ENCODE peak calls at places on chromosomes 4 and X, in seven cellular contexts. One of them, this sample, is unnamed.

GRCh38 chrX:12971282-12972003 is 3.5 kb upstream of the TMSB4X start:
- DNase-seq in SK-N-SH: no peak
- DNase-seq in GM12878: no peak
- DNase-seq in HepG2: no peak
- DNase-seq in HCT116: no peak
- DNase-seq in K562: no peak
- DNase-seq in H1: no peak
- DNase-seq in this sample: peak; percentile 78

GRCh38 chr4:85500110-85500867 is 25.3 kb downstream of the ARHGAP24 start:
- DNase-seq in SK-N-SH: no peak
- DNase-seq in GM12878: no peak
- DNase-seq in HepG2: no peak
- DNase-seq in HCT116: no peak
- DNase-seq in K562: no peak
- DNase-seq in H1: no peak
- DNase-seq in this sample: no peak

GRCh38 chrX:129139837-129140679 is 383.2 kb downstream of the SMARCA1 start:
- DNase-seq in SK-N-SH: no peak
- DNase-seq in GM12878: no peak
- DNase-seq in HepG2: peak; percentile 91
- DNase-seq in HCT116: no peak
- DNase-seq in K562: no peak
- DNase-seq in H1: no peak
- DNase-seq in this sample: no peak

GRCh38 chr4:22389240-22389871 is 126.5 kb downstream of the ADGRA3 start:
- DNase-seq in SK-N-SH: peak; percentile 35
- DNase-seq in GM12878: no peak
- DNase-seq in HepG2: peak; percentile 59
- DNase-seq in HCT116: peak; percentile 48
- DNase-seq in K562: peak; percentile 23
- DNase-seq in H1: peak; percentile 27
- DNase-seq in this sample: peak; percentile 2

GRCh38 chrX:30309139-30309571 is at the start of gene NR0B1:
- DNase-seq in SK-N-SH: no peak
- DNase-seq in GM12878: no peak
- DNase-seq in HepG2: no peak
- DNase-seq in HCT116: no peak
- DNase-seq in K562: no peak
- DNase-seq in H1: no peak
- DNase-seq in this sample: no peak

GRCh38 chr4:79682801-79683217 is 274.8 kb upstream of the GK2 start:
- DNase-seq in SK-N-SH: no peak
- DNase-seq in GM12878: no peak
- DNase-seq in HepG2: no peak
- DNase-seq in HCT116: no peak
- DNase-seq in K562: no peak
- DNase-seq in H1: no peak
- DNase-seq in this sample: no peak

GRCh38 chrX:126770179-126770578 is 49.4 kb upstream of the PRR32 start:
- DNase-seq in SK-N-SH: peak; percentile 22
- DNase-seq in GM12878: no peak
- DNase-seq in HepG2: no peak
- DNase-seq in HCT116: no peak
- DNase-seq in K562: peak; percentile 5
- DNase-seq in H1: no peak
- DNase-seq in this sample: no peak

GRCh38 chrX:134711135-134711941 is 53.1 kb upstream of the PLAC1 start:
- DNase-seq in SK-N-SH: peak; percentile 49
- DNase-seq in GM12878: no peak
- DNase-seq in HepG2: no peak
- DNase-seq in HCT116: no peak
- DNase-seq in K562: no peak
- DNase-seq in H1: no peak
- DNase-seq in this sample: no peak

GRCh38 chr4:55312491-55313101 is 33.4 kb upstream of the SRD5A3 start:
- DNase-seq in SK-N-SH: peak; percentile 19
- DNase-seq in GM12878: no peak
- DNase-seq in HepG2: peak; percentile 33
- DNase-seq in HCT116: peak; percentile 46
- DNase-seq in K562: peak; percentile 16
- DNase-seq in H1: peak; percentile 23
- DNase-seq in this sample: no peak

GRCh38 chrX:24468245-24468644 is 3.2 kb downstream of the PDK3 start:
- DNase-seq in SK-N-SH: no peak
- DNase-seq in GM12878: no peak
- DNase-seq in HepG2: no peak
- DNase-seq in HCT116: no peak
- DNase-seq in K562: no peak
- DNase-seq in H1: no peak
- DNase-seq in this sample: no peak

GRCh38 chr4:27467351-27467750 is 606.7 kb downstream of the STIM2 start:
- DNase-seq in SK-N-SH: no peak
- DNase-seq in GM12878: no peak
- DNase-seq in HepG2: no peak
- DNase-seq in HCT116: no peak
- DNase-seq in K562: no peak
- DNase-seq in H1: no peak
- DNase-seq in this sample: no peak

GRCh38 chr4:106775636-106776035 is 260.5 kb downstream of the DKK2 start:
- DNase-seq in SK-N-SH: no peak
- DNase-seq in GM12878: no peak
- DNase-seq in HepG2: peak; percentile 13
- DNase-seq in HCT116: no peak
- DNase-seq in K562: no peak
- DNase-seq in H1: no peak
- DNase-seq in this sample: no peak
- TF ChIP-seq JUND in SK-N-SH: no peak
- TF ChIP-seq JUND in GM12878: no peak
- TF ChIP-seq JUND in HepG2: no peak
- TF ChIP-seq JUND in HCT116: no peak
- TF ChIP-seq JUND in K562: no peak
- TF ChIP-seq JUND in H1: no peak
- TF ChIP-seq JUND in this sample: no peak

DNA sequence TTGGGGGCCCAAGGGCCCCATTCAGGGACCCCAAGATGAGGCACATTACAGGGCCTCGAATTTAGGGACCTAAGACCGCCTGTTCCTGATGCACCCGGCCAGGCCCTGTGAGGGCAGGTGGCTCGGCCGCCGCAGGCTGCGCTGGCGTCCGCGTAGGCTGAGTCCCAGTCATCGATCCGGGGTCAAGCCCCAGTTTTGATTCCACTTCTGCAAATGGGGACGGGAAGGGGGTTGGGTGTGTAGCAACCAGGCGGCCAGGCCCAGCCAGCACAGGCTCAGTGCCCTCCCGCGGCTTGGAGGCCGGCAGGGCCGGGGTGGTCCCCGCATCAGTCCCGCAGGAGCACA is 327 bp downstream of the PNPLA4 start:
- DNase-seq in SK-N-SH: no peak
- DNase-seq in GM12878: no peak
- DNase-seq in HepG2: no peak
- DNase-seq in HCT116: no peak
- DNase-seq in K562: no peak
- DNase-seq in H1: no peak
- DNase-seq in this sample: no peak
- TF ChIP-seq JUND in SK-N-SH: no peak
- TF ChIP-seq JUND in GM12878: no peak
- TF ChIP-seq JUND in HepG2: no peak
- TF ChIP-seq JUND in HCT116: no peak
- TF ChIP-seq JUND in K562: no peak
- TF ChIP-seq JUND in H1: no peak
- TF ChIP-seq JUND in this sample: no peak

GRCh38 chr4:108166038-108166437 is 2.7 kb downstream of the LEF1 start:
- DNase-seq in SK-N-SH: no peak
- DNase-seq in GM12878: no peak
- DNase-seq in HepG2: no peak
- DNase-seq in HCT116: no peak
- DNase-seq in K562: peak; percentile 22
- DNase-seq in H1: no peak
- DNase-seq in this sample: no peak

GRCh38 chr4:108168213-108168671 is 490 bp downstream of the LEF1 start:
- DNase-seq in SK-N-SH: no peak
- DNase-seq in GM12878: no peak
- DNase-seq in HepG2: no peak
- DNase-seq in HCT116: no peak
- DNase-seq in K562: no peak
- DNase-seq in H1: no peak
- DNase-seq in this sample: peak; percentile 42

GRCh38 chr4:108168672-108169562 is at the start of gene LEF1:
- DNase-seq in SK-N-SH: peak; percentile 63
- DNase-seq in GM12878: no peak
- DNase-seq in HepG2: no peak
- DNase-seq in HCT116: no peak
- DNase-seq in K562: peak; percentile 73
- DNase-seq in H1: peak; percentile 49
- DNase-seq in this sample: peak; percentile 65

GRCh38 chr4:108165601-108166000 is 3.1 kb downstream of the LEF1 start:
- DNase-seq in SK-N-SH: no peak
- DNase-seq in GM12878: no peak
- DNase-seq in HepG2: no peak
- DNase-seq in HCT116: no peak
- DNase-seq in K562: no peak
- DNase-seq in H1: no peak
- DNase-seq in this sample: no peak

DNA sequence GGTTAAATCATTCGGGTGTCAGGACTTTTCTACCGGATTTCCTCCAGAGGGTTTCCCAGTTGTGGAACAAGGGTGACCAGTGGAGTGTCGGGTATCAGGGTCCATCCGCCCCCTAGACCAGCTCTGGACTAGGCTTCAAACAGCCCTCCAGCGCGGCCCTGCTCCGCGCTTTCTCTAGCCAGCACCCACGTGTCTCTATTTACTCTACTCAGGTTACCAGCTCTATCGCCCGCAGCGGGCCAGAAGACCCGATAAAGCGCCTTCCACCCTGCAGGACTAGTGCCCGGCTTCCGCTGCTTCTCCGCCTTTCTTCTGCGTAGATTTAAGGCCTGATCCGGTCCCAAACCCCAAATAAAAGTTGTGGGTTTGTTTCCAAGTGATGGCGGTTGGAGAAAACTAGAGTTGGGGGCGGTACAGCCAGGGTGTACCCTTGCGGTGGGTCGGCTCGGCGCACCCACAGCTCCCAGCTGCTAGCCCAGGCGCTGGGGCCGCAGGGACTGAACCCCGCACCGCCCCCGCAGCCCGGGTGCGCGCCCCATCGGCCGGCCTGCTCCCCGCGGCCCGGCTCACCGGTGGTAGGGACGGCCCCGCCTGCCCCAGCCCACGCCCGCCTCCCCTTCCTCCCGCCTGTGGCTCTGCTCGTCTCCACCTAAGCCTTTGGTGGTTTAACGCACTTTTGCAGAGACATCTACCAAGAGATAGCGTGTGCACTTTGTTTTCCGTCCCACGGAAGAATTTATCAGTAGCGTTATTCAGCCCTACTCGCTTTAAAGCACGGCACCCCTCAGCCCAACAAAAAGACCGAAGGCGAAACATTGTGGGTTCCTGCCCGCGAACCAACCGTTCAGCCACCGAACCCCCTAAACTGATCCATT is 2.1 kb downstream of the LEF1 start:
- DNase-seq in SK-N-SH: peak; percentile 47
- DNase-seq in GM12878: no peak
- DNase-seq in HepG2: peak; percentile 10
- DNase-seq in HCT116: no peak
- DNase-seq in K562: peak; percentile 69
- DNase-seq in H1: no peak
- DNase-seq in this sample: peak; percentile 23
- TF ChIP-seq JUND in SK-N-SH: no peak
- TF ChIP-seq JUND in GM12878: no peak
- TF ChIP-seq JUND in HepG2: no peak
- TF ChIP-seq JUND in HCT116: no peak
- TF ChIP-seq JUND in K562: no peak
- TF ChIP-seq JUND in H1: no peak
- TF ChIP-seq JUND in this sample: no peak

DNA sequence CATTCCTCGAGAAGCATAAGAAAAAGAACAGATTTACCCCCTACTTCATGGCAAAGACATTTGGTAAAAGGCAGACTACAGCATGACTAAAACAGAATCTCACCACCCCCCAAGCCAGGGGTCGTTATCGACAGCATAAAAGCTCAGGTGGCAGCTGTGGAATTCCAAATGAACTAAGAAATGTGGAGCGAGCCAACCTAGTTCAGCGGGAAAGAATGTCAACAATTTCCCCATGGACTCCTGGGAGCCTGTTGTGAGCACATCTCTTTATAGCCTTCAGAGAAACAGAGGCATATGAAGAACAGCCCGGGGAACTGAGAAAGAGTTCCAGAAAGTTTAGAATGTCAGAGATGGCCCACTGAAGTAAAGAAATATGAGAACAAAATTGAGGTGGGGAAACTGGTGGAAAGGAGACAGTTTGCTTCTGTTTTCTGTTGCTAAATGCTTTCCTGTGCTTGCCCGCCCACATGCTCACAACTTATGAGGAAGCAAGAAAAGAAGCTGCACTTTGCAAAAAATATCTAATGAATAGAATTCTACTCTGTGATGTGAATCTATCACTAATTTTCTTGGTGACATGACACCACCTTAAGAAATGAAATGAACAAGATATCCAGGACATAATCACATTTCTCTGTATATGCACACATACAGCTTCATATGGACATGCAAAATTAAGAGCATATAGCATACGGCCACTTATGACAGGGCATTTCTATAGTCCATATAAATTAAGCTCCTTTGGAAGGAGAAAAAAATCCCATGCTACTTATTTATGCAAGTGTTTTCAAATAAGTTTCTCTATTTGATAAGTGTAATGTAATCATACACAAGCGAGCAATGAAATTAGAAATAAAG is 135.3 kb upstream of the MID1 start:
- DNase-seq in SK-N-SH: no peak
- DNase-seq in GM12878: no peak
- DNase-seq in HepG2: no peak
- DNase-seq in HCT116: no peak
- DNase-seq in K562: no peak
- DNase-seq in H1: peak; percentile 36
- DNase-seq in this sample: peak; percentile 70
- TF ChIP-seq JUND in SK-N-SH: peak; percentile 57
- TF ChIP-seq JUND in GM12878: no peak
- TF ChIP-seq JUND in HepG2: no peak
- TF ChIP-seq JUND in HCT116: no peak
- TF ChIP-seq JUND in K562: no peak
- TF ChIP-seq JUND in H1: no peak
- TF ChIP-seq JUND in this sample: no peak

DNA sequence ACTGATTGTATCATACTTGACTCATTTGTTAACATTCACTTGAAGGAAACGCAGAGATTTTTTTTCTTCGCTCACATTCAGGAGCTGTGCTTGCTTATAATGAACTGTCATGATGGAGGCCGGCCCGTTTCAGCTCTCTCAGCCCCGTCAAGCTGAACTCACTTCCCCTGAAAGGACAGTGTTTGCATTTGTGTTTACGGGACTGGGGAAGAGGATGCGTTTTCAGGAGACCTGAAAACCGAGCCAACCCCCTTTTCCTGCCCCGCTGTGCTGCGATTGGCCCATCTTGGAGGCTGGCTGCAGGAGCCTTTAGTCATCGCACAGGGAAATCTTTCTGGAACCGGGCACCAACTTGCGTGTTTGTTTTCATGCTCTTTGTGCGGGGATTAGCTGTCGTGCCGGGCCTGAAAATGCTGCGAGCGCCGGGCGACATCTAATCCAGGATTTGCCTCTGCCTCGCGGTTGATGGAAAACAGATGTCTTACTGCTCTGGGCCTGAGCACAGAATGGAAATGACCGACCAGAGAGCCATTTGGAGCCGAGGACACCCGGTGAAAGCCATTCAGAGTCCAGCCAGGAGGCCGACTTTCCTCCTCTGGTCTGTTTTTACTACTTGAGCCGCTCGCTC is 18.0 kb downstream of the TRIM2 start:
- DNase-seq in SK-N-SH: peak; percentile 84
- DNase-seq in GM12878: no peak
- DNase-seq in HepG2: no peak
- DNase-seq in HCT116: no peak
- DNase-seq in K562: no peak
- DNase-seq in H1: no peak
- DNase-seq in this sample: peak; percentile 60
- TF ChIP-seq JUND in SK-N-SH: no peak
- TF ChIP-seq JUND in GM12878: no peak
- TF ChIP-seq JUND in HepG2: no peak
- TF ChIP-seq JUND in HCT116: no peak
- TF ChIP-seq JUND in K562: no peak
- TF ChIP-seq JUND in H1: no peak
- TF ChIP-seq JUND in this sample: no peak